ENCODE peak calls at places on chromosomes 5 and 9, in eight cellular contexts. G is HCT116; T is upper lobe of right lung; P is lower lobe of right lung; Z is CD8-positive, alpha-beta T cell; J is A549; C is lung; S is heart left ventricle. Q is an unnamed sample.

GRCh38 chr9:131012396-131012917 is 3.5 kb downstream of the LAMC3 start:
- ATAC-seq in C (no peak), T (no peak), Z (no peak), S (peak; percentile 16), P (peak; percentile 9), J (no peak), G (no peak), Q (no peak)

GRCh38 chr5:35773936-35774335 is 82.8 kb upstream of the IL7R start:
- ATAC-seq in T (no peak), Z (peak; percentile 52), P (no peak), S (no peak), G (no peak), J (no peak), C (no peak), Q (no peak)

GRCh38 chr9:133058550-133059320 is 3.0 kb upstream of the CEL start:
- ATAC-seq in C (no peak), G (no peak), J (no peak), T (no peak), P (no peak), Z (no peak), S (no peak), Q (no peak)

GRCh38 chr5:29697786-29698414 is 1495.6 kb upstream of the CDH6 start:
- ATAC-seq in P (no peak), G (no peak), Z (no peak), S (no peak), T (no peak), C (no peak), J (no peak), Q (no peak)

GRCh38 chr5:140293091-140293996 is 9.6 kb downstream of the PFDN1 start:
- ATAC-seq in Z (no peak), P (no peak), S (no peak), T (no peak), J (no peak), C (no peak), G (no peak), Q (peak; percentile 50)

GRCh38 chr9:114641974-114642373 is 15.6 kb downstream of the TEX53 start:
- ATAC-seq in T (peak; percentile 70), Z (no peak), C (no peak), J (no peak), P (no peak), G (no peak), S (no peak), Q (no peak)

GRCh38 chr5:67166460-67166871 is 30.1 kb downstream of the CD180 start:
- ATAC-seq in Z (peak; percentile 48), J (peak; percentile 51), C (peak; percentile 65), S (peak; percentile 58), T (peak; percentile 85), P (peak; percentile 86), G (peak; percentile 77), Q (peak; percentile 46)

GRCh38 chr5:142403583-142403982 is 78.8 kb upstream of the SPRY4 start:
- ATAC-seq in C (no peak), J (no peak), Z (no peak), T (peak; percentile 66), P (peak; percentile 72), G (peak; percentile 43), S (no peak), Q (no peak)

GRCh38 chr5:146836226-146836842 is 42.2 kb downstream of the PPP2R2B start:
- ATAC-seq in T (no peak), P (no peak), Z (no peak), C (no peak), J (no peak), S (no peak), G (no peak), Q (no peak)

GRCh38 chr5:916441-917293 is 24.0 kb downstream of the TRIP13 start:
- ATAC-seq in Z (no peak), T (no peak), G (no peak), P (peak; percentile 9), J (no peak), S (peak; percentile 8), C (no peak), Q (no peak)

GRCh38 chr9:120625222-120625621 is 45.3 kb upstream of the CDK5RAP2 start:
- ATAC-seq in S (peak; percentile 45), Z (no peak), C (no peak), G (no peak), P (no peak), J (no peak), T (peak; percentile 39), Q (no peak)

GRCh38 chr5:39364367-39364766 is at the start of gene C9:
- ATAC-seq in C (no peak), S (no peak), P (no peak), Z (no peak), T (no peak), J (no peak), G (no peak), Q (no peak)

GRCh38 chr5:168600409-168600808 is 21.2 kb upstream of the PANK3 start:
- ATAC-seq in Z (no peak), S (no peak), G (no peak), P (no peak), T (no peak), C (no peak), J (no peak), Q (no peak)

GRCh38 chr9:108479989-108480652 is 375.7 kb downstream of the ACTL7B start:
- ATAC-seq in C (no peak), G (no peak), P (no peak), T (no peak), Z (no peak), S (no peak), J (no peak), Q (no peak)

GRCh38 chr9:108477538-108478006 is 378.2 kb downstream of the ACTL7B start:
- ATAC-seq in C (peak; percentile 52), T (no peak), S (no peak), J (peak; percentile 39), G (no peak), Z (no peak), P (peak; percentile 42), Q (no peak)

GRCh38 chr9:108478871-108479332 is 376.9 kb downstream of the ACTL7B start:
- ATAC-seq in T (no peak), C (no peak), S (peak; percentile 70), J (peak; percentile 7), P (peak; percentile 38), Z (no peak), G (peak; percentile 46), Q (peak; percentile 83)

GRCh38 chr9:108476574-108476973 is 379.2 kb downstream of the ACTL7B start:
- ATAC-seq in Z (no peak), S (no peak), C (no peak), T (no peak), J (no peak), G (no peak), P (no peak), Q (no peak)

DNA sequence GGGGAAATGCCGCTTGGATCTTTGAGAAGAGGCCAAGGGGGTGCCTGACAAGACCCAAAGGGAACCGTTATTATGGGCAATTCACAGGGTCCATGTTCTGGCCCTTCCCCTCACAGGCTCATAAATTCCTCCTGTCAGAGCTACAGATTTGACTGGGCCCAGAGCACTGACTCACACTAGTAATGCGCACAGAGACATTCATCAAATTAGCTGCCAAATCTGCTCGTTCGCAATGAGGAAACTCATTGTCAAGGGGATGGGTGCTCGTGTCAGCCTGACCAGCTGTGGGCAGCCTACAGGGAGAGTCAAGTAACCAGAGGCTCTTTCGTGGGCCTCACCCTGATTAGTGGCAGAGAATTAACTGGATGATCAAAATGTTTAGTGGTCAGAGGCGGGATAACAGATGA is 377.4 kb downstream of the ACTL7B start:
- ATAC-seq in C (peak; percentile 53), Z (no peak), G (peak; percentile 79), S (peak; percentile 25), T (no peak), J (peak; percentile 54), P (peak; percentile 21), Q (peak; percentile 86)
- H3K4me1 ChIP-seq in C (no peaks in the 10 kb centered on the region), Z (no peaks in the 10 kb centered on the region), G (peaks cover 32% of the 10 kb centered on the region), S (peaks cover 16% of the 10 kb centered on the region), T (no peaks in the 10 kb centered on the region), J (peaks cover 50% of the 10 kb centered on the region), P (no peaks in the 10 kb centered on the region), Q (no peaks in the 10 kb centered on the region)

GRCh38 chr5:78591227-78591626 is 57.3 kb downstream of the LHFPL2 start:
- ATAC-seq in G (no peak), P (no peak), J (peak; percentile 28), T (no peak), Z (no peak), S (no peak), C (no peak), Q (no peak)
- H3K4me3 ChIP-seq in G (no peak overlapping the region), P (no peak overlapping the region), J (peak overlapping the region; percentile 5), T (no peak overlapping the region), Z (no peak overlapping the region), S (no peak overlapping the region), C (no peak overlapping the region), Q (no peak overlapping the region)

GRCh38 chr5:158754018-158754514 is 345.6 kb downstream of the EBF1 start:
- ATAC-seq in Z (no peak), T (no peak), J (no peak), C (no peak), P (no peak), S (no peak), G (no peak), Q (peak; percentile 41)

GRCh38 chr5:158751961-158752655 is 347.6 kb downstream of the EBF1 start:
- ATAC-seq in G (no peak), Z (no peak), J (no peak), C (no peak), T (no peak), P (no peak), S (no peak), Q (no peak)

GRCh38 chr5:158755221-158755620 is 344.5 kb downstream of the EBF1 start:
- ATAC-seq in S (no peak), G (no peak), P (no peak), Z (no peak), J (no peak), T (no peak), C (no peak), Q (no peak)

GRCh38 chr5:158752656-158752973 is 347.1 kb downstream of the EBF1 start:
- ATAC-seq in T (no peak), G (no peak), Z (no peak), P (no peak), C (no peak), S (no peak), J (no peak), Q (no peak)

GRCh38 chr5:158753354-158753753 is 346.4 kb downstream of the EBF1 start:
- ATAC-seq in S (no peak), T (no peak), G (no peak), Z (no peak), J (no peak), C (no peak), P (no peak), Q (no peak)
- H3K4me1 ChIP-seq in S (peaks cover 9% of the 10 kb centered on the region), T (no peaks in the 10 kb centered on the region), G (no peaks in the 10 kb centered on the region), Z (no peaks in the 10 kb centered on the region), J (no peaks in the 10 kb centered on the region), C (no peaks in the 10 kb centered on the region), P (no peaks in the 10 kb centered on the region), Q (peaks cover 4% of the 10 kb centered on the region)

DNA sequence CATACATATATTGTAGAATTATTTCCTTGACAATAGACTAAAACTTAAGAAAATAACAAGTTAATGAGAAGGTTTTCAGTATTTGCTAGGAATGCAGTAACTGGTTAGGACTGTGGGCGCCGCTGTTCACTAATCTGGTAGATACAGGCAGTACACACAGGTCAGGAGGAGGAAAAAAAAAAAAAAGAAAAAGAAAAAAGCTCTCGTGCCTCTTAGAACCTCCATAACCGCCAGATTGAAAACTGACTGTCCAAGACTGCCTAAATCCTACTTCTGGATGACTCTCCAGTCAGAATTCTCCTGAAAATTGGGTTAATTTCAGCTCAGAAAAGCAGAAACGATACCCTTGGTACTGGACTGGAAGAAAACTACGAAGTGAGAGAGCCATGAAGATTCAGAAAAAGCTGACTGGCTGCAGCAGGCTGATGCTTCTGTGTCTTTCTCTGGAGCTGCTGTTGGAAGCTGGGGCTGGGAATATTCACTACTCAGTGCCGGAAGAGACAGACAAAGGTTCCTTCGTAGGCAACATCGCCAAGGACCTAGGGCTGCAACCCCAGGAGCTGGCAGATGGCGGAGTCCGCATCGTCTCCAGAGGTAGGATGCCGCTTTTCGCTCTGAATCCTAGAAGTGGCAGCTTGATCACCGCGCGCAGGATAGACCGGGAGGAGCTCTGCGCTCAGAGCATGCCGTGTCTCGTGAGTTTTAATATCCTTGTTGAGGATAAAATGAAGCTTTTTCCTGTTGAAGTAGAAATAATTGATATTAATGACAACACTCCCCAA is at the start of gene PCDHGA1:
- ATAC-seq in J (peak; percentile 92), G (peak; percentile 49), Z (peak; percentile 37), T (peak; percentile 31), P (no peak), S (peak; percentile 64), C (no peak), Q (no peak)
- H3K4me3 ChIP-seq in J (peak within 1 kb of the TSS; percentile 43), G (no peak within 1 kb of the TSS), Z (no peak within 1 kb of the TSS), T (no peak within 1 kb of the TSS), P (no peak within 1 kb of the TSS), S (peak within 1 kb of the TSS; percentile 32), C (no peak within 1 kb of the TSS), Q (no peak within 1 kb of the TSS)

Q was measured in gastroesophageal sphincter.